ENCODE peak calls at places on chromosomes 12 and 14, in six cellular contexts. One of them, this sample, is unnamed.

GRCh38 chr12:127273621-127274020 is 993.3 kb upstream of the TMEM132C start:
- DNase-seq in fibroblast of mammary gland: peak
- DNase-seq in stimulated activated CD8-positive, alpha-beta memory T cell treated with anti-CD3 and anti-CD28 coated beads, Interleukin-12 subunit alpha, Interleukin-12 subunit beta, amount 100 ng/mL, for 1 hour: no peak
- DNase-seq in cardiac muscle cell: no peak
- DNase-seq in NCI-H2029: no peak
- DNase-seq in T-helper 2 cell: no peak
- DNase-seq in this sample: no peak

GRCh38 chr12:101696477-101697196 is 803 bp upstream of the CHPT1 start:
- DNase-seq in fibroblast of mammary gland: peak
- DNase-seq in stimulated activated CD8-positive, alpha-beta memory T cell treated with anti-CD3 and anti-CD28 coated beads, Interleukin-12 subunit alpha, Interleukin-12 subunit beta, amount 100 ng/mL, for 1 hour: no peak
- DNase-seq in cardiac muscle cell: peak
- DNase-seq in NCI-H2029: peak
- DNase-seq in T-helper 2 cell: no peak
- DNase-seq in this sample: peak

GRCh38 chr14:28701733-28702132 is 64.9 kb upstream of the FOXG1 start:
- DNase-seq in fibroblast of mammary gland: no peak
- DNase-seq in stimulated activated CD8-positive, alpha-beta memory T cell treated with anti-CD3 and anti-CD28 coated beads, Interleukin-12 subunit alpha, Interleukin-12 subunit beta, amount 100 ng/mL, for 1 hour: no peak
- DNase-seq in cardiac muscle cell: no peak
- DNase-seq in NCI-H2029: no peak
- DNase-seq in T-helper 2 cell: no peak
- DNase-seq in this sample: no peak

GRCh38 chr12:63419119-63419518 is 249.2 kb downstream of the DPY19L2 start:
- DNase-seq in fibroblast of mammary gland: peak
- DNase-seq in stimulated activated CD8-positive, alpha-beta memory T cell treated with anti-CD3 and anti-CD28 coated beads, Interleukin-12 subunit alpha, Interleukin-12 subunit beta, amount 100 ng/mL, for 1 hour: no peak
- DNase-seq in cardiac muscle cell: no peak
- DNase-seq in NCI-H2029: no peak
- DNase-seq in T-helper 2 cell: no peak
- DNase-seq in this sample: no peak

GRCh38 chr12:89706551-89707348 is 1.9 kb downstream of the ATP2B1 start:
- DNase-seq in fibroblast of mammary gland: peak
- DNase-seq in stimulated activated CD8-positive, alpha-beta memory T cell treated with anti-CD3 and anti-CD28 coated beads, Interleukin-12 subunit alpha, Interleukin-12 subunit beta, amount 100 ng/mL, for 1 hour: no peak
- DNase-seq in cardiac muscle cell: peak
- DNase-seq in NCI-H2029: peak
- DNase-seq in T-helper 2 cell: no peak
- DNase-seq in this sample: peak

GRCh38 chr12:1205512-1206060 is 214.6 kb downstream of the ERC1 start:
- DNase-seq in fibroblast of mammary gland: peak
- DNase-seq in stimulated activated CD8-positive, alpha-beta memory T cell treated with anti-CD3 and anti-CD28 coated beads, Interleukin-12 subunit alpha, Interleukin-12 subunit beta, amount 100 ng/mL, for 1 hour: no peak
- DNase-seq in cardiac muscle cell: no peak
- DNase-seq in NCI-H2029: no peak
- DNase-seq in T-helper 2 cell: no peak
- DNase-seq in this sample: no peak

GRCh38 chr14:96940009-96940408 is 142.8 kb downstream of the VRK1 start:
- DNase-seq in fibroblast of mammary gland: no peak
- DNase-seq in stimulated activated CD8-positive, alpha-beta memory T cell treated with anti-CD3 and anti-CD28 coated beads, Interleukin-12 subunit alpha, Interleukin-12 subunit beta, amount 100 ng/mL, for 1 hour: no peak
- DNase-seq in cardiac muscle cell: peak
- DNase-seq in NCI-H2029: no peak
- DNase-seq in T-helper 2 cell: no peak
- DNase-seq in this sample: no peak

GRCh38 chr12:67650127-67650495 is 1.6 kb downstream of the DYRK2 start:
- DNase-seq in fibroblast of mammary gland: peak
- DNase-seq in stimulated activated CD8-positive, alpha-beta memory T cell treated with anti-CD3 and anti-CD28 coated beads, Interleukin-12 subunit alpha, Interleukin-12 subunit beta, amount 100 ng/mL, for 1 hour: no peak
- DNase-seq in cardiac muscle cell: peak
- DNase-seq in NCI-H2029: no peak
- DNase-seq in T-helper 2 cell: no peak
- DNase-seq in this sample: no peak

GRCh38 chr14:60183724-60184596 is 18.8 kb upstream of the DHRS7 start:
- DNase-seq in fibroblast of mammary gland: peak
- DNase-seq in stimulated activated CD8-positive, alpha-beta memory T cell treated with anti-CD3 and anti-CD28 coated beads, Interleukin-12 subunit alpha, Interleukin-12 subunit beta, amount 100 ng/mL, for 1 hour: no peak
- DNase-seq in cardiac muscle cell: peak
- DNase-seq in NCI-H2029: peak
- DNase-seq in T-helper 2 cell: no peak
- DNase-seq in this sample: peak

GRCh38 chr12:6821674-6822433 is at the start of gene GPR162:
- DNase-seq in fibroblast of mammary gland: no peak
- DNase-seq in stimulated activated CD8-positive, alpha-beta memory T cell treated with anti-CD3 and anti-CD28 coated beads, Interleukin-12 subunit alpha, Interleukin-12 subunit beta, amount 100 ng/mL, for 1 hour: no peak
- DNase-seq in cardiac muscle cell: peak
- DNase-seq in NCI-H2029: peak
- DNase-seq in T-helper 2 cell: no peak
- DNase-seq in this sample: peak

GRCh38 chr14:87149583-87150354 is 843.2 kb downstream of the GALC start:
- DNase-seq in fibroblast of mammary gland: peak
- DNase-seq in stimulated activated CD8-positive, alpha-beta memory T cell treated with anti-CD3 and anti-CD28 coated beads, Interleukin-12 subunit alpha, Interleukin-12 subunit beta, amount 100 ng/mL, for 1 hour: no peak
- DNase-seq in cardiac muscle cell: no peak
- DNase-seq in NCI-H2029: no peak
- DNase-seq in T-helper 2 cell: no peak
- DNase-seq in this sample: no peak

GRCh38 chr12:59398164-59398563 is 197.7 kb upstream of the SLC16A7 start:
- DNase-seq in fibroblast of mammary gland: no peak
- DNase-seq in stimulated activated CD8-positive, alpha-beta memory T cell treated with anti-CD3 and anti-CD28 coated beads, Interleukin-12 subunit alpha, Interleukin-12 subunit beta, amount 100 ng/mL, for 1 hour: no peak
- DNase-seq in cardiac muscle cell: no peak
- DNase-seq in NCI-H2029: no peak
- DNase-seq in T-helper 2 cell: no peak
- DNase-seq in this sample: no peak

GRCh38 chr14:99755629-99756603 is 37.3 kb upstream of the EML1 start:
- DNase-seq in fibroblast of mammary gland: peak
- DNase-seq in stimulated activated CD8-positive, alpha-beta memory T cell treated with anti-CD3 and anti-CD28 coated beads, Interleukin-12 subunit alpha, Interleukin-12 subunit beta, amount 100 ng/mL, for 1 hour: no peak
- DNase-seq in cardiac muscle cell: no peak
- DNase-seq in NCI-H2029: no peak
- DNase-seq in T-helper 2 cell: no peak
- DNase-seq in this sample: no peak

GRCh38 chr12:75894965-75895754 is 136.4 kb downstream of the PHLDA1 start:
- DNase-seq in fibroblast of mammary gland: no peak
- DNase-seq in stimulated activated CD8-positive, alpha-beta memory T cell treated with anti-CD3 and anti-CD28 coated beads, Interleukin-12 subunit alpha, Interleukin-12 subunit beta, amount 100 ng/mL, for 1 hour: no peak
- DNase-seq in cardiac muscle cell: no peak
- DNase-seq in NCI-H2029: no peak
- DNase-seq in T-helper 2 cell: no peak
- DNase-seq in this sample: no peak

GRCh38 chr14:76023757-76024156 is 38.2 kb downstream of the IFT43 start:
- DNase-seq in fibroblast of mammary gland: no peak
- DNase-seq in stimulated activated CD8-positive, alpha-beta memory T cell treated with anti-CD3 and anti-CD28 coated beads, Interleukin-12 subunit alpha, Interleukin-12 subunit beta, amount 100 ng/mL, for 1 hour: no peak
- DNase-seq in cardiac muscle cell: no peak
- DNase-seq in NCI-H2029: no peak
- DNase-seq in T-helper 2 cell: no peak
- DNase-seq in this sample: no peak

GRCh38 chr12:46073321-46073720 is 82.9 kb upstream of the SCAF11 start:
- DNase-seq in fibroblast of mammary gland: no peak
- DNase-seq in stimulated activated CD8-positive, alpha-beta memory T cell treated with anti-CD3 and anti-CD28 coated beads, Interleukin-12 subunit alpha, Interleukin-12 subunit beta, amount 100 ng/mL, for 1 hour: no peak
- DNase-seq in cardiac muscle cell: no peak
- DNase-seq in NCI-H2029: no peak
- DNase-seq in T-helper 2 cell: no peak
- DNase-seq in this sample: no peak

GRCh38 chr14:68380304-68380840 is 412.5 kb downstream of the ZFP36L1 start:
- DNase-seq in fibroblast of mammary gland: no peak
- DNase-seq in stimulated activated CD8-positive, alpha-beta memory T cell treated with anti-CD3 and anti-CD28 coated beads, Interleukin-12 subunit alpha, Interleukin-12 subunit beta, amount 100 ng/mL, for 1 hour: no peak
- DNase-seq in cardiac muscle cell: no peak
- DNase-seq in NCI-H2029: no peak
- DNase-seq in T-helper 2 cell: no peak
- DNase-seq in this sample: no peak

GRCh38 chr14:24085215-24085614 is 8.9 kb upstream of the PCK2 start:
- DNase-seq in fibroblast of mammary gland: no peak
- DNase-seq in stimulated activated CD8-positive, alpha-beta memory T cell treated with anti-CD3 and anti-CD28 coated beads, Interleukin-12 subunit alpha, Interleukin-12 subunit beta, amount 100 ng/mL, for 1 hour: no peak
- DNase-seq in cardiac muscle cell: no peak
- DNase-seq in NCI-H2029: no peak
- DNase-seq in T-helper 2 cell: no peak
- DNase-seq in this sample: no peak

GRCh38 chr12:61991663-61992062 is 268.5 kb upstream of the USP15 start:
- DNase-seq in fibroblast of mammary gland: no peak
- DNase-seq in stimulated activated CD8-positive, alpha-beta memory T cell treated with anti-CD3 and anti-CD28 coated beads, Interleukin-12 subunit alpha, Interleukin-12 subunit beta, amount 100 ng/mL, for 1 hour: no peak
- DNase-seq in cardiac muscle cell: no peak
- DNase-seq in NCI-H2029: no peak
- DNase-seq in T-helper 2 cell: no peak
- DNase-seq in this sample: no peak

GRCh38 chr12:56688846-56689113 is 696 bp upstream of the PTGES3 start:
- DNase-seq in fibroblast of mammary gland: no peak
- DNase-seq in stimulated activated CD8-positive, alpha-beta memory T cell treated with anti-CD3 and anti-CD28 coated beads, Interleukin-12 subunit alpha, Interleukin-12 subunit beta, amount 100 ng/mL, for 1 hour: no peak
- DNase-seq in cardiac muscle cell: no peak
- DNase-seq in NCI-H2029: no peak
- DNase-seq in T-helper 2 cell: no peak
- DNase-seq in this sample: no peak

GRCh38 chr12:106861984-106862894 is 87.8 kb downstream of the RIC8B start:
- DNase-seq in fibroblast of mammary gland: peak
- DNase-seq in stimulated activated CD8-positive, alpha-beta memory T cell treated with anti-CD3 and anti-CD28 coated beads, Interleukin-12 subunit alpha, Interleukin-12 subunit beta, amount 100 ng/mL, for 1 hour: no peak
- DNase-seq in cardiac muscle cell: no peak
- DNase-seq in NCI-H2029: no peak
- DNase-seq in T-helper 2 cell: no peak
- DNase-seq in this sample: no peak

GRCh38 chr14:100159107-100159864 is at the start of gene DEGS2:
- DNase-seq in fibroblast of mammary gland: no peak
- DNase-seq in stimulated activated CD8-positive, alpha-beta memory T cell treated with anti-CD3 and anti-CD28 coated beads, Interleukin-12 subunit alpha, Interleukin-12 subunit beta, amount 100 ng/mL, for 1 hour: peak
- DNase-seq in cardiac muscle cell: peak
- DNase-seq in NCI-H2029: peak
- DNase-seq in T-helper 2 cell: peak
- DNase-seq in this sample: peak

GRCh38 chr14:60922050-60922449 is 58.8 kb downstream of the TRMT5 start:
- DNase-seq in fibroblast of mammary gland: peak
- DNase-seq in stimulated activated CD8-positive, alpha-beta memory T cell treated with anti-CD3 and anti-CD28 coated beads, Interleukin-12 subunit alpha, Interleukin-12 subunit beta, amount 100 ng/mL, for 1 hour: no peak
- DNase-seq in cardiac muscle cell: no peak
- DNase-seq in NCI-H2029: no peak
- DNase-seq in T-helper 2 cell: no peak
- DNase-seq in this sample: no peak

GRCh38 chr12:64584173-64584555 is 26.1 kb upstream of the RASSF3 start:
- DNase-seq in fibroblast of mammary gland: no peak
- DNase-seq in stimulated activated CD8-positive, alpha-beta memory T cell treated with anti-CD3 and anti-CD28 coated beads, Interleukin-12 subunit alpha, Interleukin-12 subunit beta, amount 100 ng/mL, for 1 hour: no peak
- DNase-seq in cardiac muscle cell: no peak
- DNase-seq in NCI-H2029: no peak
- DNase-seq in T-helper 2 cell: no peak
- DNase-seq in this sample: no peak

GRCh38 chr12:48883305-48884171 is 17.9 kb upstream of the RND1 start:
- DNase-seq in fibroblast of mammary gland: no peak
- DNase-seq in stimulated activated CD8-positive, alpha-beta memory T cell treated with anti-CD3 and anti-CD28 coated beads, Interleukin-12 subunit alpha, Interleukin-12 subunit beta, amount 100 ng/mL, for 1 hour: no peak
- DNase-seq in cardiac muscle cell: no peak
- DNase-seq in NCI-H2029: peak
- DNase-seq in T-helper 2 cell: no peak
- DNase-seq in this sample: peak

GRCh38 chr12:132348176-132348575 is 18.8 kb upstream of the GALNT9 start:
- DNase-seq in fibroblast of mammary gland: no peak
- DNase-seq in stimulated activated CD8-positive, alpha-beta memory T cell treated with anti-CD3 and anti-CD28 coated beads, Interleukin-12 subunit alpha, Interleukin-12 subunit beta, amount 100 ng/mL, for 1 hour: no peak
- DNase-seq in cardiac muscle cell: no peak
- DNase-seq in NCI-H2029: no peak
- DNase-seq in T-helper 2 cell: no peak
- DNase-seq in this sample: no peak

GRCh38 chr14:44940944-44941343 is 20.8 kb downstream of the KLHL28 start:
- DNase-seq in fibroblast of mammary gland: no peak
- DNase-seq in stimulated activated CD8-positive, alpha-beta memory T cell treated with anti-CD3 and anti-CD28 coated beads, Interleukin-12 subunit alpha, Interleukin-12 subunit beta, amount 100 ng/mL, for 1 hour: no peak
- DNase-seq in cardiac muscle cell: no peak
- DNase-seq in NCI-H2029: no peak
- DNase-seq in T-helper 2 cell: no peak
- DNase-seq in this sample: no peak

This sample was measured in NCI-H1092 treated with DMSO at 0.1 percent for 48 hours.